ENCODE peak calls at places on chromosomes 3 and 15, in eight cellular contexts. R is prostate gland, N is endothelial cell of umbilical vein, J is ovary, P is uterus, I is body of pancreas, Q is testis, O is transverse colon. V is an unnamed sample. For H3K27me3, the result is how much of the 10 kb centered on the place peaks cover.

GRCh38 chr3:128329491-128330300 is 137.0 kb downstream of the DNAJB8 start:
- DNase-seq in J (no peak), P (no peak), R (no peak), Q (no peak), O (no peak), I (peak), N (no peak), V (no peak)

GRCh38 chr3:143881102-143881501 is 32.8 kb upstream of the SLC9A9 start:
- DNase-seq in J (no peak), O (no peak), P (no peak), I (no peak), Q (no peak), N (peak), R (no peak), V (no peak)

GRCh38 chr3:141348848-141349247 is 19.5 kb upstream of the ZBTB38 start:
- DNase-seq in P (no peak), O (no peak), R (no peak), J (no peak), Q (no peak), N (no peak), I (no peak), V (no peak)

GRCh38 chr3:107676469-107677309 is 153.9 kb downstream of the BBX start:
- DNase-seq in P (no peak), R (no peak), I (no peak), Q (no peak), O (no peak), N (peak), J (no peak), V (no peak)

GRCh38 chr3:39638286-39638685 is 170.8 kb downstream of the MOBP start:
- DNase-seq in I (no peak), R (no peak), O (no peak), Q (no peak), P (no peak), J (no peak), N (peak), V (no peak)

GRCh38 chr3:191051037-191051436 is 148.0 kb upstream of the OSTN start:
- DNase-seq in I (no peak), P (no peak), R (no peak), J (no peak), N (peak), O (no peak), Q (no peak), V (no peak)

GRCh38 chr15:43410572-43411214 is 39.8 kb downstream of the TUBGCP4 start:
- DNase-seq in J (no peak), P (no peak), O (no peak), R (no peak), Q (no peak), I (no peak), N (no peak), V (no peak)

GRCh38 chr3:132637590-132637989 is 22.0 kb downstream of the ACAD11 start:
- DNase-seq in I (no peak), N (peak), P (no peak), Q (no peak), O (no peak), R (no peak), J (no peak), V (no peak)

GRCh38 chr15:27324871-27325270 is 353.9 kb downstream of the GABRG3 start:
- DNase-seq in N (no peak), P (no peak), R (no peak), O (no peak), J (no peak), Q (no peak), I (no peak), V (no peak)

GRCh38 chr3:46908986-46909534 is 31.5 kb downstream of the PTH1R start:
- DNase-seq in I (no peak), P (no peak), N (no peak), R (no peak), O (no peak), J (no peak), Q (no peak), V (no peak)

GRCh38 chr3:35936571-35936970 is 297.2 kb downstream of the ARPP21 start:
- DNase-seq in J (no peak), Q (no peak), I (no peak), N (no peak), O (no peak), P (no peak), R (no peak), V (no peak)

GRCh38 chr3:12465826-12466225 is 18.5 kb upstream of the TSEN2 start:
- DNase-seq in P (no peak), Q (no peak), N (no peak), J (no peak), R (no peak), I (no peak), O (no peak), V (no peak)

GRCh38 chr3:56980798-56981390 is 79.6 kb upstream of the SPATA12 start:
- DNase-seq in J (no peak), R (no peak), N (peak), O (no peak), I (no peak), P (peak), Q (no peak), V (peak)

GRCh38 chr3:191328963-191329653 is at the start of gene CCDC50:
- DNase-seq in Q (peak), I (peak), R (peak), P (peak), N (peak), O (peak), J (peak), V (peak)

GRCh38 chr3:72160351-72160750 is 375.4 kb upstream of the PROK2 start:
- DNase-seq in J (no peak), I (no peak), N (no peak), O (no peak), P (no peak), R (no peak), Q (no peak), V (no peak)

GRCh38 chr3:4976109-4976508 is 3.1 kb upstream of the BHLHE40 start:
- DNase-seq in O (peak), J (no peak), P (peak), I (peak), Q (peak), R (no peak), N (peak), V (peak)

GRCh38 chr3:57896691-57897090 is 111.5 kb upstream of the FLNB start:
- DNase-seq in O (no peak), Q (no peak), I (no peak), J (no peak), R (no peak), N (no peak), P (no peak), V (no peak)

GRCh38 chr3:196643201-196643749 is 3.8 kb downstream of the NRROS start:
- DNase-seq in N (no peak), Q (peak), O (peak), R (no peak), J (no peak), I (no peak), P (no peak), V (no peak)

GRCh38 chr15:58932791-58933310 is 628 bp downstream of the SLTM start:
- DNase-seq in O (no peak), R (peak), I (peak), N (peak), Q (no peak), P (no peak), J (no peak), V (peak)

GRCh38 chr3:186220365-186220764 is 111.5 kb upstream of the ETV5 start:
- DNase-seq in J (no peak), P (no peak), I (peak), R (no peak), O (no peak), N (no peak), Q (no peak), V (no peak)

GRCh38 chr3:130748520-130748919 is 1.9 kb upstream of the PIK3R4 start:
- DNase-seq in I (no peak), R (no peak), P (no peak), J (no peak), Q (no peak), N (no peak), O (no peak), V (no peak)

GRCh38 chr3:123559040-123559861 is 25.6 kb downstream of the HACD2 start:
- DNase-seq in I (peak), P (peak), O (no peak), J (no peak), Q (peak), N (peak), R (peak), V (no peak)

GRCh38 chr3:16303037-16303436 is 38.0 kb downstream of the OXNAD1 start:
- DNase-seq in R (no peak), I (no peak), Q (no peak), N (no peak), J (no peak), P (no peak), O (no peak), V (no peak)

GRCh38 chr3:83011471-83011870 is 1250.0 kb upstream of the GBE1 start:
- DNase-seq in J (no peak), N (no peak), R (no peak), I (no peak), Q (no peak), P (no peak), O (no peak), V (no peak)

GRCh38 chr15:57003418-57003817 is 85.0 kb downstream of the TCF12 start:
- DNase-seq in O (no peak), Q (no peak), R (no peak), P (no peak), J (no peak), N (peak), I (no peak), V (no peak)

GRCh38 chr3:100400424-100400781 is 486 bp downstream of the TOMM70 start:
- DNase-seq in P (no peak), I (peak), R (peak), O (no peak), J (no peak), Q (no peak), N (peak), V (no peak)

GRCh38 chr3:111867889-111868426 is 8.9 kb downstream of the PHLDB2 start:
- DNase-seq in J (no peak), I (no peak), O (no peak), Q (no peak), N (no peak), R (no peak), P (no peak), V (no peak)

GRCh38 chr3:66998075-66998898 is at the start of gene KBTBD8:
- DNase-seq in R (peak), I (peak), Q (peak), J (peak), P (peak), O (peak), N (peak), V (peak)
- TF ChIP-seq POLR2A in R (peak), I (peak), Q (no peak), J (no peak), P (no peak), O (peak), N (peak), V (no peak)

DNA sequence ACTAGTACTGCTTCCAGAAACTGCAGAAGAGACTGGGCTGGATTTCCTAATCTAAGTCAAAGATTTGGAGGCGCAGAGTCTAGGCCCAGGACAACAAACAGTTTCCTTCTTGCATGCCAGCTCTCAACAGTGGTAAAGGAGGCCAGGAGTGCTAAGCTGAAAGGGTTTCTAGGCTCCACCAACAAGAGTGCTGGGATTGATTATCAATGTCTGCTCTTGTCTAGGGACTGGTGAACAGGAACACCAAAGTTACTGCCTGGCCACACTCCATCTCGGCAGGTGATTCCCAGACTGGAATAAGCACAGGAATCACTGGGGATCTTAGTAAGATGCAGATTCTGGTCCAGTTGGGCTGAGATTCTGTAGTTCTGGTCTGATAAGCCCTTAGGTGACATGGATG is 22.8 kb upstream of the FGD5 start:
- DNase-seq in J (peak), R (no peak), P (no peak), Q (no peak), I (peak), N (no peak), O (no peak), V (no peak)
- H3K27me3 ChIP-seq in J (under half), R (under half), P (under half), Q (under half), I (under half), N (under half), O (under half), V (under half)

GRCh38 chr3:155738580-155739076 is 6.2 kb downstream of the PLCH1 start:
- DNase-seq in Q (no peak), I (no peak), O (no peak), P (no peak), N (no peak), R (no peak), J (no peak), V (no peak)
- H3K27ac ChIP-seq in Q (no peak), I (peak), O (peak), P (no peak), N (no peak), R (no peak), J (no peak), V (peak)

DNA sequence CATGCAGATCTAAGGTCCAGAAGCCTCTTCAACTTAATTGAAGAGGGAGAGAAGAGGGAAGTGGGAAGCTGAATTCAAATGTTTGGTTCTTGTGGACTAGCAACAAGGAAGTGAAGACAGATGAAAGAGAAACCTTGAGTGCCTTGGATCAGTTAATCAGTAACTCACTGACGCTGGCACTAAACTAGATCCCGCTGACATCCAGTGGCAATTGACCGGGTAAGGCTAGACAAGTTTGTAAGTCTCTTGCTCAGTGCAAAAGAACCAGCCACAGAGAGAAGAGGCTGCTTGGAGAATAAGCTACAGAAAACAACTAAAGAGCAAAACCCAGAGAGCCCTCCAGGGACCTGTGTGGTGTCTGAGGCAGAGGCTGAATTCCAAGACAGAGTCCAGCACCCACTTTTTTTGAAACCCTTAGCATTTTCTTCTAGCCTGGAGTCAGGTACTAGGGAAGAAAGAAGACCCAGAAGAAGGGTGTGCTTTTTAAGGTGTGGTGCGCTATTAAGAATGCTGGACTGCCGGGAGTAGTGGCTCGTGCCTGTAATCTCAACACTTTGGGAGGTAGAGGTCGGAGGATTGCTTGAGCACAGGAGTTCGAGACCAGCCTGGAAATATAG is 6.9 kb downstream of the PLCH1 start:
- DNase-seq in N (no peak), Q (no peak), I (peak), O (peak), P (no peak), R (peak), J (no peak), V (peak)
- TF ChIP-seq POLR2A in N (no peak), Q (no peak), I (peak), O (peak), P (no peak), R (peak), J (no peak), V (no peak)

GRCh38 chr15:69668963-69669362 is 216.3 kb downstream of the RPLP1 start:
- DNase-seq in N (no peak), Q (no peak), R (no peak), J (no peak), O (peak), P (no peak), I (no peak), V (peak)

GRCh38 chr15:69668049-69668705 is 215.6 kb downstream of the RPLP1 start:
- DNase-seq in R (no peak), Q (no peak), N (no peak), J (no peak), O (no peak), I (no peak), P (no peak), V (no peak)

GRCh38 chr15:69677403-69677802 is 224.8 kb downstream of the RPLP1 start:
- DNase-seq in J (no peak), R (no peak), O (no peak), N (no peak), I (no peak), P (no peak), Q (no peak), V (no peak)

GRCh38 chr15:69675727-69676126 is 223.1 kb downstream of the RPLP1 start:
- DNase-seq in R (no peak), P (no peak), I (no peak), Q (no peak), N (no peak), O (no peak), J (no peak), V (no peak)

DNA sequence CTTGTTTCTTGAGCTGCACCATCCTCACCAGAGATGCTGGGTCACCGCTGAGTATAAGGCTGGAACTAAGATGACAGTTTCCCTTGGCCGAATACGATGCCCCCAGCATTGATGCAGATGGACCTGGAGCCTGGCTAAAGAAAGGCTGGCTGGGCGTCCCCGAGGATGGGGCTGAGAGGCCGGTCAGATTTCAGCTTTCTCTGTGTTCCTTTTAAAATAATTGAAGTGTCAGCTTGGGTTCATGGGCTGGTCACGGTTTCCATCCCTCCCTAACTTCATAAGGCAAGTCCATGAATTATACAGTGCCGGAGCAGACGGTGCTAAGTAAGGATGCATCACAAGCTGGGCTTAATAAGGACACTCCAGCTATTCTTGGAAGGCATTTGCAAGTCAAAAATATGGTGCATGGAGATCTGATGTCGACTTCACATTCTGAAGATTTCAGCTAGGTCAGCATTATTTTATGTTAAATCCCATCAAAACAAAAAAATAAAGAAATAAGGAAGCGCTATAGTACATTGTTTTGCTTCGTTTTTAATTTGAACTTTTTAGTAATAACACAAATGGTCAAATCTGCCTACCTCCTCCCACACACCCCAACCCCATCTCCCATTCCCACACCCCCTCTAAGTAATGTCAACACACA is 220.7 kb downstream of the RPLP1 start:
- DNase-seq in J (no peak), P (no peak), R (no peak), I (no peak), O (no peak), Q (no peak), N (no peak), V (no peak)
- H3K27me3 ChIP-seq in J (under half), P (under half), R (under half), I (under half), O (under half), Q (under half), N (under half), V (under half)

GRCh38 chr15:90104551-90104950 is 2.3 kb upstream of the IDH2 start:
- DNase-seq in P (no peak), O (peak), J (no peak), Q (no peak), N (no peak), I (peak), R (peak), V (peak)

GRCh38 chr15:90101130-90101968 is 919 bp downstream of the IDH2 start:
- DNase-seq in J (peak), R (peak), I (peak), N (peak), Q (peak), P (peak), O (peak), V (peak)

GRCh38 chr15:90105521-90105920 is 3.3 kb upstream of the IDH2 start:
- DNase-seq in R (no peak), N (no peak), P (no peak), I (no peak), O (no peak), J (no peak), Q (no peak), V (no peak)

GRCh38 chr15:90101969-90102890 is at the start of gene IDH2:
- DNase-seq in J (peak), R (peak), N (peak), O (peak), P (peak), Q (peak), I (peak), V (peak)

GRCh38 chr15:90103669-90104329 is 1.5 kb upstream of the IDH2 start:
- DNase-seq in P (no peak), I (peak), O (no peak), R (peak), J (no peak), N (no peak), Q (no peak), V (peak)
- H3K27ac ChIP-seq in P (no peak), I (peak), O (peak), R (peak), J (no peak), N (no peak), Q (no peak), V (peak)

DNA sequence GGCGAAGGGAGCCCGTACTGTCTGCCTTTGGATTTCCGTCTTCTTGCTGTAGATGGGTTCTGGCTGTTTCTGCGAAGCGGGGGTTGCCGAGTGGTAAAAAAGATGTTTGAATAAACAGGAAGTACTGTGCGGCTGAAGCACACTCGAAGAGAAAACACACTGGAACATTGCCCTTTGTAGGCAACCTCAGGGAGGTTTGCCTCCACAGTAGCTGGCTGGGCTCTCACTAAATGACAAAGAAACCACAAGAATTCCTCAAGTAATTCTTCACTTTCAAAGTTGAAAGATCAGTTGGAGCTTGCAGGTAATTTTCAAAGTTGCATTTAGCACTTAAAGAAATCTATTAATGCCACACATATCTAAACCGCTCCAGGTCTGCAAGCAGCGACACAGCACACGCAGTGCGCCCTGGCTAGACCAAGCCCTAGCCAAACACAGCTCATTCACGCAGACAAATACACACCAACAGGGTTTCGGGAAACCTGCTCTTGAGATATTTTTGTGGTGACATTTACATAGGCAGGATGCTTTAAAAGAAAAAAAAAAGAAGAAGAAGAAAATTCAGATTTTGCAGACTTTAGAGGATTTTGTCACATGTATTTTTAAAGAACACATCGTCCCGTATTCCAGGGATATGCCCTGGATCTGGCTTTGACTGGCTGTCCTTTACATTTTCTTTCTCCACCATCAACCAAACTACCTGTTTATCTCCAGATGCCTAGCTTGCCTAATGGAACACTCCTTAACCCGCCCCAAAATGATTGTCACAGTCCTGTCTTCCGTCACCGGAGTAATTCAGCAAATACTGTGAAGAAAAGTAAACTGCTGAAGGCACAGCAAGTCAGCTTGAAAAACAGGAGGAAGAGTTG is 452.8 kb downstream of the FOXP1 start:
- DNase-seq in N (peak), R (peak), Q (peak), J (peak), P (peak), I (peak), O (peak), V (peak)
- TF ChIP-seq POLR2A in N (no peak), R (no peak), Q (no peak), J (peak), P (peak), I (peak), O (peak), V (no peak)

GRCh38 chr15:69298697-69299441 is at the start of gene PAQR5:
- DNase-seq in R (peak), J (peak), I (peak), N (no peak), Q (peak), P (no peak), O (peak), V (peak)
- H3K27me3 ChIP-seq in R (under half), J (under half), I (under half), N (under half), Q (under half), P (under half), O (under half), V (under half)